ENCODE peak calls at places on chromosomes 6 and 20, in four cellular contexts. One of them, this sample, is unnamed.

GRCh38 chr6:157380458-157380778 is 572 bp upstream of the ZDHHC14 start:
- DNase-seq in K562: no peak
- DNase-seq in GM12878: no peak
- DNase-seq in HCT116: no peak
- DNase-seq in this sample: no peak

GRCh38 chr20:53874104-53874503 is 196.3 kb downstream of the BCAS1 start:
- DNase-seq in K562: no peak
- DNase-seq in GM12878: no peak
- DNase-seq in HCT116: no peak
- DNase-seq in this sample: no peak

GRCh38 chr6:82248233-82248735 is 740 bp upstream of the IBTK start:
- DNase-seq in K562: no peak
- DNase-seq in GM12878: no peak
- DNase-seq in HCT116: peak; percentile 49
- DNase-seq in this sample: no peak

GRCh38 chr6:15929685-15930084 is 199.2 kb upstream of the MYLIP start:
- DNase-seq in K562: no peak
- DNase-seq in GM12878: no peak
- DNase-seq in HCT116: no peak
- DNase-seq in this sample: no peak

GRCh38 chr20:15889073-15889923 is 684.0 kb downstream of the KIF16B start:
- DNase-seq in K562: no peak
- DNase-seq in GM12878: no peak
- DNase-seq in HCT116: no peak
- DNase-seq in this sample: no peak

GRCh38 chr6:106469882-106470281 is 109.4 kb downstream of the CRYBG1 start:
- DNase-seq in K562: no peak
- DNase-seq in GM12878: no peak
- DNase-seq in HCT116: no peak
- DNase-seq in this sample: no peak

GRCh38 chr6:84921891-84922290 is 157.5 kb upstream of the TBX18 start:
- DNase-seq in K562: no peak
- DNase-seq in GM12878: no peak
- DNase-seq in HCT116: no peak
- DNase-seq in this sample: no peak

GRCh38 chr6:151437401-151437800 is 14.5 kb downstream of the RMND1 start:
- DNase-seq in K562: no peak
- DNase-seq in GM12878: no peak
- DNase-seq in HCT116: no peak
- DNase-seq in this sample: no peak

GRCh38 chr6:41199427-41200246 is 1.3 kb downstream of the TREML2 start:
- DNase-seq in K562: no peak
- DNase-seq in GM12878: peak; percentile 55
- DNase-seq in HCT116: no peak
- DNase-seq in this sample: no peak

GRCh38 chr6:134288538-134289203 is 29.2 kb downstream of the SGK1 start:
- DNase-seq in K562: no peak
- DNase-seq in GM12878: no peak
- DNase-seq in HCT116: no peak
- DNase-seq in this sample: no peak

GRCh38 chr6:134060491-134061106 is 8.2 kb upstream of the SLC2A12 start:
- DNase-seq in K562: no peak
- DNase-seq in GM12878: no peak
- DNase-seq in HCT116: no peak
- DNase-seq in this sample: no peak

GRCh38 chr20:25336561-25337422 is 53.8 kb downstream of the ABHD12 start:
- DNase-seq in K562: no peak
- DNase-seq in GM12878: no peak
- DNase-seq in HCT116: no peak
- DNase-seq in this sample: no peak

GRCh38 chr6:84282566-84282965 is 55.1 kb upstream of the CEP162 start:
- DNase-seq in K562: no peak
- DNase-seq in GM12878: no peak
- DNase-seq in HCT116: no peak
- DNase-seq in this sample: no peak

GRCh38 chr20:24823989-24824693 is 124.9 kb upstream of the CST7 start:
- DNase-seq in K562: no peak
- DNase-seq in GM12878: no peak
- DNase-seq in HCT116: no peak
- DNase-seq in this sample: no peak

GRCh38 chr6:13763740-13764381 is 50.5 kb downstream of the MCUR1 start:
- DNase-seq in K562: no peak
- DNase-seq in GM12878: peak; percentile 49
- DNase-seq in HCT116: no peak
- DNase-seq in this sample: no peak

GRCh38 chr6:16204653-16205376 is 33.6 kb upstream of the GMPR start:
- DNase-seq in K562: no peak
- DNase-seq in GM12878: no peak
- DNase-seq in HCT116: no peak
- DNase-seq in this sample: no peak

GRCh38 chr6:102229271-102229670 is 835.8 kb downstream of the GRIK2 start:
- DNase-seq in K562: no peak
- DNase-seq in GM12878: no peak
- DNase-seq in HCT116: no peak
- DNase-seq in this sample: no peak

GRCh38 chr20:10504893-10505292 is 69.8 kb downstream of the SLX4IP start:
- DNase-seq in K562: no peak
- DNase-seq in GM12878: no peak
- DNase-seq in HCT116: no peak
- DNase-seq in this sample: no peak

GRCh38 chr20:64138276-64138815 is 25.9 kb upstream of the MYT1 start:
- DNase-seq in K562: no peak
- DNase-seq in GM12878: no peak
- DNase-seq in HCT116: no peak
- DNase-seq in this sample: no peak

GRCh38 chr20:51447765-51448148 is 94.8 kb downstream of the NFATC2 start:
- DNase-seq in K562: no peak
- DNase-seq in GM12878: no peak
- DNase-seq in HCT116: no peak
- DNase-seq in this sample: no peak

GRCh38 chr20:9319687-9320384 is 194.6 kb upstream of the LAMP5 start:
- DNase-seq in K562: no peak
- DNase-seq in GM12878: no peak
- DNase-seq in HCT116: no peak
- DNase-seq in this sample: no peak

GRCh38 chr6:43980004-43980795 is 147.1 kb downstream of the MRPL14 start:
- DNase-seq in K562: no peak
- DNase-seq in GM12878: no peak
- DNase-seq in HCT116: no peak
- DNase-seq in this sample: no peak

GRCh38 chr6:150229775-150230561 is 87.1 kb downstream of the PPP1R14C start:
- DNase-seq in K562: no peak
- DNase-seq in GM12878: no peak
- DNase-seq in HCT116: no peak
- DNase-seq in this sample: no peak

GRCh38 chr6:15444881-15445280 is 199.0 kb downstream of the JARID2 start:
- DNase-seq in K562: no peak
- DNase-seq in GM12878: no peak
- DNase-seq in HCT116: peak; percentile 16
- DNase-seq in this sample: no peak

GRCh38 chr20:9518776-9519175 is 4.4 kb downstream of the LAMP5 start:
- DNase-seq in K562: no peak
- DNase-seq in GM12878: no peak
- DNase-seq in HCT116: no peak
- DNase-seq in this sample: peak; percentile 64

GRCh38 chr6:112193535-112194051 is 60.8 kb downstream of the LAMA4 start:
- DNase-seq in K562: no peak
- DNase-seq in GM12878: no peak
- DNase-seq in HCT116: no peak
- DNase-seq in this sample: no peak

GRCh38 chr6:156687875-156688549 is 89.2 kb upstream of the ARID1B start:
- DNase-seq in K562: peak; percentile 75
- DNase-seq in GM12878: no peak
- DNase-seq in HCT116: peak; percentile 10
- DNase-seq in this sample: peak; percentile 1

GRCh38 chr6:15879372-15880261 is 216.8 kb upstream of the DTNBP1 start:
- DNase-seq in K562: peak; percentile 48
- DNase-seq in GM12878: no peak
- DNase-seq in HCT116: no peak
- DNase-seq in this sample: no peak

GRCh38 chr6:159691133-159691962 is 1.7 kb downstream of the SOD2 start:
- DNase-seq in K562: peak; percentile 40
- DNase-seq in GM12878: peak; percentile 47
- DNase-seq in HCT116: peak; percentile 55
- DNase-seq in this sample: no peak

GRCh38 chr20:40714916-40715315 is 25.9 kb upstream of the MAFB start:
- DNase-seq in K562: no peak
- DNase-seq in GM12878: no peak
- DNase-seq in HCT116: no peak
- DNase-seq in this sample: no peak

GRCh38 chr6:5104667-5105066 is 19.5 kb downstream of the PPP1R3G start:
- DNase-seq in K562: no peak
- DNase-seq in GM12878: no peak
- DNase-seq in HCT116: no peak
- DNase-seq in this sample: no peak

GRCh38 chr20:20761302-20761701 is 48.9 kb upstream of the RALGAPA2 start:
- DNase-seq in K562: no peak
- DNase-seq in GM12878: no peak
- DNase-seq in HCT116: no peak
- DNase-seq in this sample: no peak

GRCh38 chr20:50561379-50562078 is 51.3 kb downstream of the PTPN1 start:
- DNase-seq in K562: no peak
- DNase-seq in GM12878: no peak
- DNase-seq in HCT116: peak; percentile 95
- DNase-seq in this sample: peak; percentile 6

GRCh38 chr20:46708172-46708860 is 1.1 kb upstream of the SLC2A10 start:
- DNase-seq in K562: no peak
- DNase-seq in GM12878: no peak
- DNase-seq in HCT116: no peak
- DNase-seq in this sample: no peak

GRCh38 chr6:102766946-102767345 is 1373.4 kb downstream of the GRIK2 start:
- DNase-seq in K562: no peak
- DNase-seq in GM12878: no peak
- DNase-seq in HCT116: no peak
- DNase-seq in this sample: no peak

GRCh38 chr6:46788791-46789190 is 4.4 kb upstream of the MEP1A start:
- DNase-seq in K562: no peak
- DNase-seq in GM12878: no peak
- DNase-seq in HCT116: no peak
- DNase-seq in this sample: no peak

DNA sequence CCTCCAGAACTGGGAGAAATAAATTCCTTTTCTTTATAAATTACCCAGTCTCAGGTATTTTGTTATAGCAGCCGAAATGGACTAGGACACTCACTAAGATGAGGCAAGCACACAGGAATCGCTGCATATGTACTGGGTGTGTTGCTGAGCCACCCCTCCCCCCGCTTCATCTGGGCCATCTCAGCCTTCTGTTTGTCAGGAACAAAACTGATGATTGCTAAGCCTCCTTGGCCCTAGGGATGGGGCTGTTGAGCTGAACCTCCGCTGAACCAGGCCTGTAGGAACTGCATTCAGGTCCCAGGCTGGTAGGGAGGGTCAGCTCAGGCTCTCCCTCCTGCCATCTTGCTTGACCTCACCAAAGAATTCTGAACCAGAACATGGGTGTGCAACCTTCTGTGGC is 108.6 kb downstream of the MAP3K7 start:
- DNase-seq in K562: peak; percentile 37
- DNase-seq in GM12878: no peak
- DNase-seq in HCT116: no peak
- DNase-seq in this sample: no peak
- TF ChIP-seq YY1 in K562: no peak
- TF ChIP-seq YY1 in GM12878: no peak
- TF ChIP-seq YY1 in HCT116: no peak
- TF ChIP-seq YY1 in this sample: no peak

DNA sequence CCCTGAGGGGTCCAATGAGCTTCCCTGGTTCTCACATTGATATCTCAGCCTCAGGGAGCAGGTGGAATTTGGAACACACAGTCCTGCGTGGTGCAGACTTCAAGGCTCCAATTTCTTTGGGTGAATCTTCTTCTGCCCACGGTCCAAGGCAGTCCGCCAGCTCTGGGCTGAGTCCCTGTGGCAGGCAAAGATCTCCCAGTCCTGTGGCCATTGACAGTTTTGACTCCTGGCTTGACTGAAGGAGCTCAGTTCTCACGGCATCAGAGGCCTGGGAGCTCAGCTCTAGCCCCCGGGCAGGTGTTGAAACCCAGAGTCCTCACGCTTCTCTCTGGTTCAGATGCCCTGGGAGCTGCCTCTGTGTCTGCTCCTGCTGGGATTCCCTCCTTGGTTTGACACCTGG is 61.1 kb downstream of the PSMG4 start:
- DNase-seq in K562: no peak
- DNase-seq in GM12878: no peak
- DNase-seq in HCT116: no peak
- DNase-seq in this sample: no peak
- TF ChIP-seq YY1 in K562: no peak
- TF ChIP-seq YY1 in GM12878: no peak
- TF ChIP-seq YY1 in HCT116: no peak
- TF ChIP-seq YY1 in this sample: no peak

GRCh38 chr20:33915726-33916331 is 77.9 kb upstream of the RALY start:
- DNase-seq in K562: peak; percentile 84
- DNase-seq in GM12878: no peak
- DNase-seq in HCT116: peak; percentile 15
- DNase-seq in this sample: no peak
- TF ChIP-seq YY1 in K562: no peak
- TF ChIP-seq YY1 in GM12878: no peak
- TF ChIP-seq YY1 in HCT116: no peak
- TF ChIP-seq YY1 in this sample: no peak

GRCh38 chr6:72271531-72271930 is 350.3 kb upstream of the KCNQ5 start:
- DNase-seq in K562: no peak
- DNase-seq in GM12878: no peak
- DNase-seq in HCT116: no peak
- DNase-seq in this sample: no peak

GRCh38 chr6:72267470-72267869 is 354.4 kb upstream of the KCNQ5 start:
- DNase-seq in K562: no peak
- DNase-seq in GM12878: no peak
- DNase-seq in HCT116: no peak
- DNase-seq in this sample: no peak

DNA sequence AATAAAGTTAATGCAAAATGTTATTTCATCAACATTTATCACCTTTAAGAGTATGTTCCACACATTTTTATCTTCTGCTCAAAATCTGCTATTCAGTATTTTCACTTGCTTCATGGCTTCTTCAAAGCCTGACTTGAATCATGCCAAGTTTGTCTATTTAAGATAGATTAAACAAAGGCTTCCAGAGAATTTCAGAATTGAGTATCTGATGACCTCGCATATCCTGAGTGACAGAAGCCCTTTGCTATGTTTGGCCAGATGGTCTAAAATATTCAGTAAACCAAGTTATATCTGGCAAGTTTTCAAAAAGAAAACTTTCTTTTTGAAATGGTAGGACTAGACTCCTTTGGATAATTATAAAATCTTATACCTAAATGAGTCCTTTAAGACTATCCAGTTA is 348.9 kb upstream of the KCNQ5 start:
- DNase-seq in K562: no peak
- DNase-seq in GM12878: no peak
- DNase-seq in HCT116: no peak
- DNase-seq in this sample: no peak
- TF ChIP-seq YY1 in K562: no peak
- TF ChIP-seq YY1 in GM12878: no peak
- TF ChIP-seq YY1 in HCT116: no peak
- TF ChIP-seq YY1 in this sample: no peak